ENCODE peak calls at places on chromosome 1, in five cellular contexts. One of them, this sample, is unnamed.

GRCh38 chr1:905071-905749 is 18.5 kb upstream of the SAMD11 start:
- DNase-seq in stimulated activated CD4-positive, alpha-beta T cell treated with anti-CD3 and anti-CD28 coated beads, Interleukin-4, amount 100 ng/mL, for 48 hours: no peak
- DNase-seq in activated gamma-delta T cell treated with Interleukin-2 at 50 U/mL for 16 hours: no peak
- DNase-seq in progenitor cell of endocrine pancreas: peak
- DNase-seq in activated T-cell treated with anti-CD3 and anti-CD28 coated beads for 1 hour: no peak
- DNase-seq in this sample: no peak

GRCh38 chr1:116556289-116557006 is 14.4 kb downstream of the CD58 start:
- DNase-seq in stimulated activated CD4-positive, alpha-beta T cell treated with anti-CD3 and anti-CD28 coated beads, Interleukin-4, amount 100 ng/mL, for 48 hours: peak
- DNase-seq in activated gamma-delta T cell treated with Interleukin-2 at 50 U/mL for 16 hours: peak
- DNase-seq in progenitor cell of endocrine pancreas: no peak
- DNase-seq in activated T-cell treated with anti-CD3 and anti-CD28 coated beads for 1 hour: peak
- DNase-seq in this sample: no peak

GRCh38 chr1:174118726-174119125 is 40.6 kb upstream of the RABGAP1L start:
- DNase-seq in stimulated activated CD4-positive, alpha-beta T cell treated with anti-CD3 and anti-CD28 coated beads, Interleukin-4, amount 100 ng/mL, for 48 hours: no peak
- DNase-seq in activated gamma-delta T cell treated with Interleukin-2 at 50 U/mL for 16 hours: no peak
- DNase-seq in progenitor cell of endocrine pancreas: no peak
- DNase-seq in activated T-cell treated with anti-CD3 and anti-CD28 coated beads for 1 hour: no peak
- DNase-seq in this sample: no peak

GRCh38 chr1:183244466-183244865 is 58.4 kb downstream of the LAMC2 start:
- DNase-seq in stimulated activated CD4-positive, alpha-beta T cell treated with anti-CD3 and anti-CD28 coated beads, Interleukin-4, amount 100 ng/mL, for 48 hours: no peak
- DNase-seq in activated gamma-delta T cell treated with Interleukin-2 at 50 U/mL for 16 hours: no peak
- DNase-seq in progenitor cell of endocrine pancreas: no peak
- DNase-seq in activated T-cell treated with anti-CD3 and anti-CD28 coated beads for 1 hour: no peak
- DNase-seq in this sample: peak

GRCh38 chr1:86774305-86775304 is 70.2 kb downstream of the SH3GLB1 start:
- DNase-seq in stimulated activated CD4-positive, alpha-beta T cell treated with anti-CD3 and anti-CD28 coated beads, Interleukin-4, amount 100 ng/mL, for 48 hours: peak
- DNase-seq in activated gamma-delta T cell treated with Interleukin-2 at 50 U/mL for 16 hours: peak
- DNase-seq in progenitor cell of endocrine pancreas: no peak
- DNase-seq in activated T-cell treated with anti-CD3 and anti-CD28 coated beads for 1 hour: peak
- DNase-seq in this sample: no peak

GRCh38 chr1:9456833-9457232 is 82.4 kb upstream of the SLC25A33 start:
- DNase-seq in stimulated activated CD4-positive, alpha-beta T cell treated with anti-CD3 and anti-CD28 coated beads, Interleukin-4, amount 100 ng/mL, for 48 hours: no peak
- DNase-seq in activated gamma-delta T cell treated with Interleukin-2 at 50 U/mL for 16 hours: no peak
- DNase-seq in progenitor cell of endocrine pancreas: no peak
- DNase-seq in activated T-cell treated with anti-CD3 and anti-CD28 coated beads for 1 hour: no peak
- DNase-seq in this sample: no peak

GRCh38 chr1:89659322-89660061 is 26.6 kb downstream of the LRRC8C start:
- DNase-seq in stimulated activated CD4-positive, alpha-beta T cell treated with anti-CD3 and anti-CD28 coated beads, Interleukin-4, amount 100 ng/mL, for 48 hours: no peak
- DNase-seq in activated gamma-delta T cell treated with Interleukin-2 at 50 U/mL for 16 hours: peak
- DNase-seq in progenitor cell of endocrine pancreas: no peak
- DNase-seq in activated T-cell treated with anti-CD3 and anti-CD28 coated beads for 1 hour: no peak
- DNase-seq in this sample: no peak

GRCh38 chr1:7508052-7508745 is 262.9 kb upstream of the VAMP3 start:
- DNase-seq in stimulated activated CD4-positive, alpha-beta T cell treated with anti-CD3 and anti-CD28 coated beads, Interleukin-4, amount 100 ng/mL, for 48 hours: no peak
- DNase-seq in activated gamma-delta T cell treated with Interleukin-2 at 50 U/mL for 16 hours: no peak
- DNase-seq in progenitor cell of endocrine pancreas: no peak
- DNase-seq in activated T-cell treated with anti-CD3 and anti-CD28 coated beads for 1 hour: no peak
- DNase-seq in this sample: no peak

GRCh38 chr1:33256701-33257387 is 552 bp downstream of the ZNF362 start:
- DNase-seq in stimulated activated CD4-positive, alpha-beta T cell treated with anti-CD3 and anti-CD28 coated beads, Interleukin-4, amount 100 ng/mL, for 48 hours: peak
- DNase-seq in activated gamma-delta T cell treated with Interleukin-2 at 50 U/mL for 16 hours: peak
- DNase-seq in progenitor cell of endocrine pancreas: peak
- DNase-seq in activated T-cell treated with anti-CD3 and anti-CD28 coated beads for 1 hour: peak
- DNase-seq in this sample: no peak

GRCh38 chr1:150162862-150163706 is 13.4 kb downstream of the PLEKHO1 start:
- DNase-seq in stimulated activated CD4-positive, alpha-beta T cell treated with anti-CD3 and anti-CD28 coated beads, Interleukin-4, amount 100 ng/mL, for 48 hours: no peak
- DNase-seq in activated gamma-delta T cell treated with Interleukin-2 at 50 U/mL for 16 hours: no peak
- DNase-seq in progenitor cell of endocrine pancreas: peak
- DNase-seq in activated T-cell treated with anti-CD3 and anti-CD28 coated beads for 1 hour: no peak
- DNase-seq in this sample: peak

GRCh38 chr1:16727190-16728111 is 12.9 kb upstream of the RNU1-4 start:
- DNase-seq in stimulated activated CD4-positive, alpha-beta T cell treated with anti-CD3 and anti-CD28 coated beads, Interleukin-4, amount 100 ng/mL, for 48 hours: peak
- DNase-seq in activated gamma-delta T cell treated with Interleukin-2 at 50 U/mL for 16 hours: no peak
- DNase-seq in progenitor cell of endocrine pancreas: no peak
- DNase-seq in activated T-cell treated with anti-CD3 and anti-CD28 coated beads for 1 hour: no peak
- DNase-seq in this sample: no peak

GRCh38 chr1:60950431-60951068 is 131.8 kb upstream of the NFIA start:
- DNase-seq in stimulated activated CD4-positive, alpha-beta T cell treated with anti-CD3 and anti-CD28 coated beads, Interleukin-4, amount 100 ng/mL, for 48 hours: no peak
- DNase-seq in activated gamma-delta T cell treated with Interleukin-2 at 50 U/mL for 16 hours: no peak
- DNase-seq in progenitor cell of endocrine pancreas: no peak
- DNase-seq in activated T-cell treated with anti-CD3 and anti-CD28 coated beads for 1 hour: no peak
- DNase-seq in this sample: no peak

GRCh38 chr1:203200059-203200553 is 13.6 kb upstream of the CHI3L1 start:
- DNase-seq in stimulated activated CD4-positive, alpha-beta T cell treated with anti-CD3 and anti-CD28 coated beads, Interleukin-4, amount 100 ng/mL, for 48 hours: no peak
- DNase-seq in activated gamma-delta T cell treated with Interleukin-2 at 50 U/mL for 16 hours: no peak
- DNase-seq in progenitor cell of endocrine pancreas: no peak
- DNase-seq in activated T-cell treated with anti-CD3 and anti-CD28 coated beads for 1 hour: no peak
- DNase-seq in this sample: peak

GRCh38 chr1:201593200-201593828 is 54.4 kb downstream of the NAV1 start:
- DNase-seq in stimulated activated CD4-positive, alpha-beta T cell treated with anti-CD3 and anti-CD28 coated beads, Interleukin-4, amount 100 ng/mL, for 48 hours: no peak
- DNase-seq in activated gamma-delta T cell treated with Interleukin-2 at 50 U/mL for 16 hours: no peak
- DNase-seq in progenitor cell of endocrine pancreas: no peak
- DNase-seq in activated T-cell treated with anti-CD3 and anti-CD28 coated beads for 1 hour: no peak
- DNase-seq in this sample: peak

GRCh38 chr1:37360011-37360410 is 114.4 kb upstream of the ZC3H12A start:
- DNase-seq in stimulated activated CD4-positive, alpha-beta T cell treated with anti-CD3 and anti-CD28 coated beads, Interleukin-4, amount 100 ng/mL, for 48 hours: no peak
- DNase-seq in activated gamma-delta T cell treated with Interleukin-2 at 50 U/mL for 16 hours: no peak
- DNase-seq in progenitor cell of endocrine pancreas: no peak
- DNase-seq in activated T-cell treated with anti-CD3 and anti-CD28 coated beads for 1 hour: no peak
- DNase-seq in this sample: no peak

GRCh38 chr1:191857600-191857999 is 300.7 kb upstream of the RGS18 start:
- DNase-seq in stimulated activated CD4-positive, alpha-beta T cell treated with anti-CD3 and anti-CD28 coated beads, Interleukin-4, amount 100 ng/mL, for 48 hours: no peak
- DNase-seq in activated gamma-delta T cell treated with Interleukin-2 at 50 U/mL for 16 hours: no peak
- DNase-seq in progenitor cell of endocrine pancreas: no peak
- DNase-seq in activated T-cell treated with anti-CD3 and anti-CD28 coated beads for 1 hour: no peak
- DNase-seq in this sample: no peak